ENCODE peak calls at places on chromosomes 4 and X, in eight cellular contexts. X is SK-N-SH, O is upper lobe of left lung, S is mesendoderm, Q is left lung, R is pancreas, B is Peyer's patch, U is HL-60. A is an unnamed sample.
A peak's percentile ranks its signal among the peaks of the same experiment; 100 is the strongest.

GRCh38 chr4:85898236-85898635 is 423.3 kb downstream of the ARHGAP24 start:
- DNase-seq in S (no peak), Q (no peak), X (no peak), O (no peak), R (no peak), B (no peak), U (no peak), A (no peak)

GRCh38 chr4:145920205-145920604 is 18.4 kb downstream of the ZNF827 start:
- DNase-seq in S (no peak), B (no peak), X (no peak), Q (no peak), O (no peak), U (no peak), R (no peak), A (peak; percentile 81)

GRCh38 chr4:148103647-148104355 is 338.4 kb downstream of the NR3C2 start:
- DNase-seq in X (no peak), B (no peak), S (peak; percentile 50), Q (no peak), U (no peak), R (no peak), O (no peak), A (no peak)

GRCh38 chr4:101184668-101185067 is 162.7 kb downstream of the PPP3CA start:
- DNase-seq in U (no peak), B (no peak), S (no peak), O (no peak), R (no peak), Q (no peak), X (no peak), A (no peak)

GRCh38 chrX:133650262-133650661 is 235.0 kb upstream of the GPC4 start:
- DNase-seq in B (no peak), Q (no peak), S (no peak), X (no peak), O (no peak), U (no peak), R (no peak), A (no peak)

GRCh38 chrX:10008483-10009056 is 41.4 kb downstream of the CLDN34 start:
- DNase-seq in B (no peak), Q (no peak), S (no peak), U (no peak), R (no peak), X (no peak), O (no peak), A (no peak)

GRCh38 chrX:40012800-40013682 is 84.7 kb downstream of the BCOR start:
- DNase-seq in B (peak; percentile 44), S (peak; percentile 64), X (no peak), O (peak; percentile 88), Q (peak; percentile 82), R (peak; percentile 65), U (peak; percentile 56), A (no peak)

GRCh38 chrX:54182194-54182863 is 725 bp downstream of the FAM120C start:
- DNase-seq in S (peak; percentile 60), X (peak; percentile 58), B (peak; percentile 75), R (peak; percentile 65), O (peak; percentile 87), Q (peak; percentile 86), U (peak; percentile 14), A (no peak)

GRCh38 chr4:59695355-59696053 is 1504.6 kb upstream of the ADGRL3 start:
- DNase-seq in R (no peak), U (no peak), Q (no peak), X (no peak), B (no peak), O (no peak), S (no peak), A (no peak)

GRCh38 chr4:170089743-170090666 is at the start of gene AADAT:
- DNase-seq in S (peak; percentile 93), U (no peak), Q (peak; percentile 89), X (peak; percentile 97), R (peak; percentile 73), B (no peak), O (peak; percentile 91), A (no peak)
- H3K4me3 ChIP-seq in S (peak within 1 kb of the TSS; percentile 56), U (peak within 1 kb of the TSS; percentile 36), Q (peak within 1 kb of the TSS; percentile 49), X (peak within 1 kb of the TSS; percentile 82), R (peak within 1 kb of the TSS; percentile 69), B (peak within 1 kb of the TSS; percentile 71), O (peak within 1 kb of the TSS; percentile 61), A (peak within 1 kb of the TSS; percentile 64)

GRCh38 chr4:37455301-37456062 is 210.9 kb downstream of the NWD2 start:
- DNase-seq in S (no peak), O (no peak), X (no peak), R (peak; percentile 48), Q (no peak), U (no peak), B (no peak), A (no peak)
- H3K27me3 ChIP-seq in S (peaks cover under 1% of the 10 kb centered on the region), O (no peaks in the 10 kb centered on the region), X (peaks cover 28% of the 10 kb centered on the region), R (no peaks in the 10 kb centered on the region), Q (peaks cover 16% of the 10 kb centered on the region), U (peaks cover 21% of the 10 kb centered on the region), B (no peaks in the 10 kb centered on the region), A (peaks cover 9% of the 10 kb centered on the region)

DNA sequence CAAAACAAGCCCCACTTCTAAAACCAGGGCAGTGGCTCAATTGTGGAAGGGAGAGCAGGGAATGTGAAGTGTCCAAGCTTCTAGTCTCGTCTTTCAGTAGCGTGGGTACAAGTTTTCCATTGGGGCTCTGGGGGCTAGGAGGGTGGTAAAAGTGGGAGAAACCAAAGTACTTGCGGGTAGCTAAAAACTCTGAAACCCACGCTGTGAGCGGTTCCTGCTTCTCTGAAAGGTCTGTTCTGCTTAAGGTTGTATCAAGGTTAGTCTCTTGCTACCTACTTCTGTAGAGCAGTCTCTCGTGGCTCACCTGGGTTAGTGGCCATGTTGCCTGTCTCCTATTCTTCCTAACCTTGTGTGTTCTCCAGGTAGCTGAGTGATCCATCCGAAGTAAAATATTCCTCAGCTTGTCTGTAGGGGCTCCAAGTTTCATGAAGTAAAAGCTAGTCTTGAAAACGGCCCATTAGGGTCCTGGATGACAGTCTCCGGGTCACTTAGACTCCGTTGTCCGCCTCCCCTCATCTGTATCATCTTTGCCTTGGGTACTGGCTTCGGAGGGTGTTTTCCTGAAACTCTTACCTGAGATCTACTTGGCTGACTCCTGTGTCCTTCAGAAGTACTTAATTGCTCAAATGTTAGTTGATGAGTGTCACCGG is 1.9 kb upstream of the WDR1 start:
- DNase-seq in B (peak; percentile 40), S (no peak), O (no peak), R (no peak), U (no peak), Q (no peak), X (no peak), A (no peak)
- H3K4me3 ChIP-seq in B (no peak overlapping the region), S (no peak overlapping the region), O (no peak overlapping the region), R (no peak overlapping the region), U (no peak overlapping the region), Q (no peak overlapping the region), X (no peak overlapping the region), A (no peak overlapping the region)

DNA sequence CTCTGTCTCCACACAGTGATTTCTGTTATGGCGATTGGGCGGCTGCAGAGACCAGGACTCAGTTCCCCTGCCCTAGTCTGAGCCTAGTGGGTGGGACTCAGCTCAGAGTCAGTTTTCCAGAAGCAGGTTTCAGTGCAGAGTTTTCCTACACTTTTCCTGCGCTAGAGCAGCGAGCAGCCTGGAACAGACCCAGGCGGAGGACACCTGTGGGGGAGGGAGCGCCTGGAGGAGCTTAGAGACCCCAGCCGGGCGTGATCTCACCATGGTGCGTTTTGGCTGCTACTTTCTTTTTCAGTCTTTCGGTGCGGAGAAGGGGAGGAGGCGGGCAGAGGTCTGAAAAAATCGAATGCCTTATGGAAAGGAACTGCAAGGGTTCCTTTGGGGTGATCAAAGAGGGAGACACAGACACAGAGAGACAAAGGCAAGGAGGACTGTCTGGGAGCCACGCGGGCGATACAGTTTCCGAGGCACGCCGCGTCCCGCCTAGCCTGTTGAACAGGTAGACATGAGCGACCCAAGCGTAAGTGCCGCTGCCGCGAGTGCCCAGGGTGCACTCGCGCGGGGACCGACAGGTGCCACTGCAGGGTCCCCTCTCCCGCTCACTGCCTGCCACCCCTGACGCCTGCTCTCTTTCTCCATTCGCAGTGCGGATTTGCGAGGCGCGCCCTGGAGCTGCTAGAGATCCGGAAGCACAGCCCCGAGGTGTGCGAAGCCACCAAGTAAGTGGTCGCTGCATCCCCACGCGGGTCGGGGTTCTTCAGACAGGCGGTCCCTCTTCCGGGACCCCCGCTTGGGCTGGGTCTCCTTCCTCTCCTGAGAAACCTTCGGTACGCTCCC is at the start of gene GUCY1A1:
- DNase-seq in O (peak; percentile 87), U (no peak), B (no peak), Q (peak; percentile 85), X (peak; percentile 75), S (peak; percentile 62), R (peak; percentile 54), A (no peak)
- H3K27me3 ChIP-seq in O (no peaks in the 10 kb centered on the region), U (peaks cover 35% of the 10 kb centered on the region), B (no peaks in the 10 kb centered on the region), Q (no peaks in the 10 kb centered on the region), X (peaks cover 33% of the 10 kb centered on the region), S (peaks cover 2% of the 10 kb centered on the region), R (peaks cover 4% of the 10 kb centered on the region), A (peaks cover 8% of the 10 kb centered on the region)

GRCh38 chr4:15756361-15756861 is 21.7 kb upstream of the CD38 start:
- DNase-seq in R (no peak), B (peak; percentile 55), S (no peak), U (peak; percentile 97), O (no peak), Q (no peak), X (no peak), A (no peak)
- H3K4me3 ChIP-seq in R (no peak overlapping the region), B (no peak overlapping the region), S (no peak overlapping the region), U (no peak overlapping the region), O (no peak overlapping the region), Q (no peak overlapping the region), X (no peak overlapping the region), A (no peak overlapping the region)

DNA sequence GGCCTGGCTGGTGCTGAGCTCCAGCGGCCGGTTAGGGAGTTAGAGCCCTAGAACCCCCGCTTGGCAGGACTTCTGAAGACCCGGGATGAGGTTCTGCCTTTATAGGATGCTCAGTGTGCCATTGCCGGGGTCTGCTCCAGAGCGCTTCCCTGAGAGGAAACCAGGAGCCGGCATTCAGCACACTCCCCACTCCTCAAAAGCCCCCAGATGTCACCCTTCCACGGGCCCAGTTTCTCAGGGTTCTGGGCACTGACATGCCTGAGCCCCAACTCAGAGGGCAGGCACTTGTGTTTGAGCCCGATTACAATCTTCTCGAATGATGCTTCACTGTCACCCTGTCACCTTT is 6.5 kb downstream of the NKX3-2 start:
- DNase-seq in X (peak; percentile 31), U (no peak), S (no peak), B (no peak), R (no peak), O (no peak), Q (no peak), A (no peak)
- H3K27me3 ChIP-seq in X (peaks cover 95% of the 10 kb centered on the region), U (peaks cover 92% of the 10 kb centered on the region), S (peaks cover 94% of the 10 kb centered on the region), B (peaks cover 46% of the 10 kb centered on the region), R (peaks cover 3% of the 10 kb centered on the region), O (peaks cover 88% of the 10 kb centered on the region), Q (peaks cover 98% of the 10 kb centered on the region), A (peaks cover 73% of the 10 kb centered on the region)

DNA sequence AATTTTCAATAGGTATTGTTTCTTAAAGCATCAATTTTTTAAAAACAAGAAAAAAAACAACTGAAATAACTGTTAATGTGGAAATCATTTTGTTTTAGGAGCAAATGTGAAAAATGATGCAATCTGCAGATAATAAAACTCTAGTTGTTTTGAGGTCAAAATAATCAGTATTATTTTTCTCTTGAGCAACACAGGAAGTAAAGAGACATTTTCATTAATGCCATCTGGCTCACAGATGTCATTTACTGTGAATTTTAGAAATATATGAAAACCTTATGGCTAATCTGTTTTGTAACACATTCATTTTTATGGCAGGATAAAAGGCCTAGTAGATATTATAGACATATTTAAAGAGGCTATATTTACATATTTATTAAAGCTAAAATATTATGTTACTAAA is 141.6 kb downstream of the PCDH18 start:
- DNase-seq in O (no peak), X (no peak), B (no peak), R (no peak), S (no peak), Q (no peak), U (no peak), A (peak; percentile 73)
- H3K4me3 ChIP-seq in O (no peak overlapping the region), X (no peak overlapping the region), B (no peak overlapping the region), R (no peak overlapping the region), S (no peak overlapping the region), Q (no peak overlapping the region), U (no peak overlapping the region), A (no peak overlapping the region)